ENCODE peak calls at places on chromosome 19, in five cellular contexts. One of them, this sample, is unnamed.

GRCh38 chr19:38433268-38433733 is at the start of gene RYR1:
- DNase-seq in PC-9: peak; percentile 17
- DNase-seq in neuronal stem cell: peak; percentile 68
- DNase-seq in fibroblast of lung: peak; percentile 6
- DNase-seq in GM12878: no peak
- DNase-seq in this sample: peak; percentile 16

GRCh38 chr19:53908106-53908932 is 759 bp upstream of the CACNG7 start:
- DNase-seq in neuronal stem cell: peak; percentile 77
- DNase-seq in GM12878: no peak
- DNase-seq in fibroblast of lung: peak; percentile 51
- DNase-seq in PC-9: peak; percentile 31
- DNase-seq in this sample: no peak

GRCh38 chr19:10921199-10921879 is 7.1 kb downstream of the YIPF2 start:
- DNase-seq in PC-9: no peak
- DNase-seq in GM12878: no peak
- DNase-seq in fibroblast of lung: no peak
- DNase-seq in neuronal stem cell: no peak
- DNase-seq in this sample: no peak

GRCh38 chr19:29687244-29687896 is 22.1 kb downstream of the PLEKHF1 start:
- DNase-seq in GM12878: no peak
- DNase-seq in PC-9: peak; percentile 27
- DNase-seq in fibroblast of lung: peak; percentile 99
- DNase-seq in neuronal stem cell: no peak
- DNase-seq in this sample: no peak

GRCh38 chr19:10820173-10820572 is 15.8 kb downstream of the TMED1 start:
- DNase-seq in neuronal stem cell: no peak
- DNase-seq in GM12878: no peak
- DNase-seq in PC-9: no peak
- DNase-seq in fibroblast of lung: no peak
- DNase-seq in this sample: no peak

GRCh38 chr19:52176574-52176973 is 5.2 kb upstream of the ZNF836 start:
- DNase-seq in PC-9: peak; percentile 75
- DNase-seq in GM12878: no peak
- DNase-seq in neuronal stem cell: no peak
- DNase-seq in fibroblast of lung: no peak
- DNase-seq in this sample: no peak

GRCh38 chr19:14162871-14163297 is 26.5 kb upstream of the ASF1B start:
- DNase-seq in neuronal stem cell: no peak
- DNase-seq in GM12878: no peak
- DNase-seq in PC-9: no peak
- DNase-seq in fibroblast of lung: no peak
- DNase-seq in this sample: no peak

GRCh38 chr19:46533085-46534081 is 37.7 kb upstream of the PNMA8B start:
- DNase-seq in PC-9: no peak
- DNase-seq in neuronal stem cell: no peak
- DNase-seq in fibroblast of lung: no peak
- DNase-seq in GM12878: no peak
- DNase-seq in this sample: no peak

GRCh38 chr19:38037151-38037611 is 130.2 kb downstream of the SIPA1L3 start:
- DNase-seq in neuronal stem cell: no peak
- DNase-seq in PC-9: no peak
- DNase-seq in GM12878: no peak
- DNase-seq in fibroblast of lung: no peak
- DNase-seq in this sample: no peak

GRCh38 chr19:46019270-46019669 is 3.6 kb downstream of the PGLYRP1 start:
- DNase-seq in GM12878: no peak
- DNase-seq in fibroblast of lung: no peak
- DNase-seq in PC-9: no peak
- DNase-seq in neuronal stem cell: no peak
- DNase-seq in this sample: no peak

GRCh38 chr19:48569814-48570213 is 17.8 kb downstream of the SULT2B1 start:
- DNase-seq in GM12878: no peak
- DNase-seq in PC-9: no peak
- DNase-seq in fibroblast of lung: peak; percentile 65
- DNase-seq in neuronal stem cell: no peak
- DNase-seq in this sample: no peak

GRCh38 chr19:35349614-35350521 is 2.2 kb downstream of the FFAR1 start:
- DNase-seq in PC-9: no peak
- DNase-seq in fibroblast of lung: no peak
- DNase-seq in neuronal stem cell: no peak
- DNase-seq in GM12878: no peak
- DNase-seq in this sample: no peak

GRCh38 chr19:1181606-1182005 is 7.5 kb upstream of the SBNO2 start:
- DNase-seq in fibroblast of lung: no peak
- DNase-seq in GM12878: no peak
- DNase-seq in neuronal stem cell: no peak
- DNase-seq in PC-9: peak; percentile 84
- DNase-seq in this sample: no peak

GRCh38 chr19:13401388-13401787 is 104.9 kb downstream of the CACNA1A start:
- DNase-seq in neuronal stem cell: no peak
- DNase-seq in GM12878: no peak
- DNase-seq in fibroblast of lung: peak; percentile 60
- DNase-seq in PC-9: no peak
- DNase-seq in this sample: no peak

GRCh38 chr19:51179297-51179696 is 37.2 kb downstream of the SIGLEC7 start:
- DNase-seq in PC-9: no peak
- DNase-seq in GM12878: no peak
- DNase-seq in neuronal stem cell: no peak
- DNase-seq in fibroblast of lung: no peak
- DNase-seq in this sample: no peak

DNA sequence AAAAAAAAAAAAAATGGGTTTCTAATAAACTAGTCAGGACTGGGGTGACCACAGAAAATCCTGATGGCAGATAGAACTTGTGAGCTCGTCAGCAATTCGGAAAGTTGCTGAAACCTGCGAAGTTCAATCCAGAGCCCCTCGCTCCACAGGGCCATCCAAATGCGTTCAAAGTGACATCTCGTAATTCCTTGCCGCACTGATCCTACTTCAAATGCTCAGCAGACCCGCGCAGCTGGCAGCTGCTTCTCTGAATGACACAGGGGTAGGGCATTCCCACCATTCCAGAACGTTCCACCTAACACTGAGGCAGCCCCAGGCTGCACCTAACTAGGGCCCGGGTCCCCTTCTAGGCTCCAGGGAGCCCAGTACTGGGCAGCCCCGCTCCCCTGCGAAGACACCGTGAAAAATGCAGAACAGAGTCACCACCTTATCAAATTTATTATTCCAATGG is 4.8 kb upstream of the DAPK3 start:
- DNase-seq in PC-9: no peak
- DNase-seq in neuronal stem cell: no peak
- DNase-seq in fibroblast of lung: no peak
- DNase-seq in GM12878: no peak
- DNase-seq in this sample: no peak
- H3K36me3 ChIP-seq in PC-9: peaks cover 14% of the 10 kb centered on the region
- H3K36me3 ChIP-seq in neuronal stem cell: peaks cover 55% of the 10 kb centered on the region
- H3K36me3 ChIP-seq in fibroblast of lung: peaks cover 47% of the 10 kb centered on the region
- H3K36me3 ChIP-seq in GM12878: peaks cover 46% of the 10 kb centered on the region
- H3K36me3 ChIP-seq in this sample: peaks cover 51% of the 10 kb centered on the region

GRCh38 chr19:33269016-33269415 is 33.3 kb downstream of the CEBPA start:
- DNase-seq in PC-9: no peak
- DNase-seq in fibroblast of lung: no peak
- DNase-seq in GM12878: no peak
- DNase-seq in neuronal stem cell: no peak
- DNase-seq in this sample: no peak

GRCh38 chr19:33270769-33271168 is 31.6 kb downstream of the CEBPA start:
- DNase-seq in GM12878: no peak
- DNase-seq in neuronal stem cell: no peak
- DNase-seq in fibroblast of lung: no peak
- DNase-seq in PC-9: no peak
- DNase-seq in this sample: no peak

GRCh38 chr19:33273065-33273736 is 29.1 kb downstream of the CEBPA start:
- DNase-seq in neuronal stem cell: no peak
- DNase-seq in GM12878: no peak
- DNase-seq in PC-9: no peak
- DNase-seq in fibroblast of lung: no peak
- DNase-seq in this sample: no peak

GRCh38 chr19:33273881-33274662 is 28.3 kb downstream of the CEBPA start:
- DNase-seq in PC-9: peak; percentile 39
- DNase-seq in neuronal stem cell: no peak
- DNase-seq in GM12878: no peak
- DNase-seq in fibroblast of lung: peak; percentile 88
- DNase-seq in this sample: no peak

GRCh38 chr19:33271246-33272021 is 30.9 kb downstream of the CEBPA start:
- DNase-seq in PC-9: no peak
- DNase-seq in fibroblast of lung: no peak
- DNase-seq in GM12878: no peak
- DNase-seq in neuronal stem cell: no peak
- DNase-seq in this sample: no peak
- H3K4me2 ChIP-seq in PC-9: no peak overlapping the region
- H3K4me2 ChIP-seq in fibroblast of lung: no peak overlapping the region
- H3K4me2 ChIP-seq in GM12878: no peak overlapping the region
- H3K4me2 ChIP-seq in neuronal stem cell: no peak overlapping the region
- H3K4me2 ChIP-seq in this sample: no peak overlapping the region

GRCh38 chr19:44897835-44898234 is 6.8 kb downstream of the TOMM40 start:
- DNase-seq in GM12878: no peak
- DNase-seq in PC-9: no peak
- DNase-seq in fibroblast of lung: no peak
- DNase-seq in neuronal stem cell: no peak
- DNase-seq in this sample: no peak

GRCh38 chr19:44904426-44904994 is 1.1 kb upstream of the APOE start:
- DNase-seq in GM12878: no peak
- DNase-seq in PC-9: no peak
- DNase-seq in neuronal stem cell: no peak
- DNase-seq in fibroblast of lung: no peak
- DNase-seq in this sample: no peak

GRCh38 chr19:44903216-44903601 is 2.4 kb upstream of the APOE start:
- DNase-seq in fibroblast of lung: no peak
- DNase-seq in GM12878: no peak
- DNase-seq in PC-9: no peak
- DNase-seq in neuronal stem cell: no peak
- DNase-seq in this sample: no peak

GRCh38 chr19:44903602-44904425 is 1.8 kb upstream of the APOE start:
- DNase-seq in GM12878: no peak
- DNase-seq in fibroblast of lung: peak; percentile 36
- DNase-seq in neuronal stem cell: peak; percentile 71
- DNase-seq in PC-9: peak; percentile 69
- DNase-seq in this sample: peak; percentile 58

GRCh38 chr19:44900328-44901244 is 5.0 kb upstream of the APOE start:
- DNase-seq in PC-9: no peak
- DNase-seq in GM12878: no peak
- DNase-seq in fibroblast of lung: no peak
- DNase-seq in neuronal stem cell: no peak
- DNase-seq in this sample: no peak
- H3K36me3 ChIP-seq in PC-9: peaks cover 38% of the 10 kb centered on the region
- H3K36me3 ChIP-seq in GM12878: peaks cover 31% of the 10 kb centered on the region
- H3K36me3 ChIP-seq in fibroblast of lung: peaks cover 19% of the 10 kb centered on the region
- H3K36me3 ChIP-seq in neuronal stem cell: peaks cover 67% of the 10 kb centered on the region
- H3K36me3 ChIP-seq in this sample: peaks cover 3% of the 10 kb centered on the region

GRCh38 chr19:15318241-15318691 is 14.1 kb downstream of the BRD4 start:
- DNase-seq in fibroblast of lung: peak; percentile 32
- DNase-seq in GM12878: peak; percentile 48
- DNase-seq in neuronal stem cell: no peak
- DNase-seq in PC-9: no peak
- DNase-seq in this sample: no peak
- H3K4me2 ChIP-seq in fibroblast of lung: peak overlapping the region; percentile 32
- H3K4me2 ChIP-seq in GM12878: peak overlapping the region; percentile 77
- H3K4me2 ChIP-seq in neuronal stem cell: no peak overlapping the region
- H3K4me2 ChIP-seq in PC-9: no peak overlapping the region
- H3K4me2 ChIP-seq in this sample: no peak overlapping the region